ENCODE peak calls at places on chromosomes 3 and 15, in ten cellular contexts. B is HFF-Myc; H is AG04450; T is esophagus squamous epithelium; L is coronary artery; K is neural progenitor cell; P is CD8-positive, alpha-beta memory T cell; F is uterus; W is IMR-90; S is lower lobe of right lung. G is an unnamed sample.

GRCh38 chr3:64022451-64023186 is 675 bp downstream of the PSMD6 start:
- DNase-seq in B (no peak), H (no peak), T (no peak), L (no peak), K (no peak), P (peak), F (no peak), W (no peak), S (no peak), G (peak)

GRCh38 chr15:37764733-37765191 is 169.7 kb upstream of the TMCO5A start:
- DNase-seq in B (peak), H (peak), T (no peak), L (no peak), K (peak), P (no peak), F (no peak), W (peak), S (no peak), G (peak)

GRCh38 chr3:15315003-15315402 is 17.4 kb downstream of the SH3BP5 start:
- DNase-seq in B (no peak), H (no peak), T (no peak), L (no peak), K (no peak), P (no peak), F (no peak), W (no peak), S (no peak), G (no peak)

GRCh38 chr3:121269389-121269788 is 276.4 kb downstream of the POLQ start:
- DNase-seq in B (no peak), H (no peak), T (no peak), L (no peak), K (no peak), P (no peak), F (no peak), W (no peak), S (no peak), G (no peak)

GRCh38 chr3:108524547-108524946 is 14.2 kb upstream of the MYH15 start:
- DNase-seq in B (peak), H (no peak), T (no peak), L (no peak), K (peak), P (no peak), F (no peak), W (peak), S (no peak), G (no peak)

GRCh38 chr3:16441306-16441898 is 72.1 kb downstream of the RFTN1 start:
- DNase-seq in B (no peak), H (no peak), T (no peak), L (no peak), K (no peak), P (no peak), F (no peak), W (peak), S (no peak), G (no peak)

GRCh38 chr15:69415381-69415780 is 1.2 kb downstream of the KIF23 start:
- DNase-seq in B (no peak), H (no peak), T (no peak), L (no peak), K (no peak), P (no peak), F (no peak), W (peak), S (no peak), G (no peak)

GRCh38 chr15:33074942-33075341 is 119.6 kb downstream of the FMN1 start:
- DNase-seq in B (no peak), H (no peak), T (no peak), L (no peak), K (no peak), P (no peak), F (no peak), W (no peak), S (no peak), G (peak)

GRCh38 chr3:184172681-184173373 is 1.8 kb upstream of the AP2M1 start:
- DNase-seq in B (no peak), H (no peak), T (no peak), L (no peak), K (no peak), P (no peak), F (no peak), W (peak), S (no peak), G (peak)

GRCh38 chr15:65827065-65827464 is 35.0 kb upstream of the DENND4A start:
- DNase-seq in B (no peak), H (no peak), T (no peak), L (no peak), K (peak), P (no peak), F (no peak), W (no peak), S (no peak), G (peak)

GRCh38 chr3:131547585-131547984 is 44.8 kb upstream of the MRPL3 start:
- DNase-seq in B (no peak), H (no peak), T (no peak), L (no peak), K (no peak), P (no peak), F (no peak), W (no peak), S (no peak), G (no peak)

GRCh38 chr3:140537075-140537474 is 140.8 kb upstream of the TRIM42 start:
- DNase-seq in B (no peak), H (no peak), T (no peak), L (no peak), K (no peak), P (no peak), F (no peak), W (no peak), S (no peak), G (no peak)

GRCh38 chr3:110341047-110341446 is 730.6 kb upstream of the NECTIN3 start:
- DNase-seq in B (no peak), H (no peak), T (no peak), L (no peak), K (no peak), P (no peak), F (no peak), W (peak), S (no peak), G (peak)

GRCh38 chr3:101195951-101196713 is 124.2 kb downstream of the IMPG2 start:
- DNase-seq in B (no peak), H (no peak), T (no peak), L (no peak), K (peak), P (no peak), F (no peak), W (peak), S (no peak), G (peak)

GRCh38 chr15:35293353-35294130 is 208.4 kb upstream of the NANOGP8 start:
- DNase-seq in B (no peak), H (no peak), T (no peak), L (no peak), K (no peak), P (no peak), F (no peak), W (peak), S (no peak), G (peak)

GRCh38 chr15:45114076-45114750 is at the start of the genes DUOX2 and DUOXA2:
- DNase-seq in B (no peak), H (no peak), T (no peak), L (no peak), K (peak), P (peak), F (no peak), W (no peak), S (no peak), G (no peak)

GRCh38 chr3:134799393-134799792 is 4.3 kb downstream of the EPHB1 start:
- DNase-seq in B (no peak), H (no peak), T (no peak), L (peak), K (no peak), P (no peak), F (no peak), W (peak), S (no peak), G (no peak)

GRCh38 chr15:58147151-58147550 is 9.0 kb downstream of the AQP9 start:
- DNase-seq in B (no peak), H (no peak), T (no peak), L (no peak), K (no peak), P (no peak), F (no peak), W (no peak), S (no peak), G (no peak)

GRCh38 chr15:70625438-70625837 is 137.9 kb downstream of the UACA start:
- DNase-seq in B (no peak), H (no peak), T (no peak), L (no peak), K (no peak), P (no peak), F (no peak), W (no peak), S (no peak), G (no peak)

GRCh38 chr3:155370198-155370597 is 76.7 kb upstream of the STRIT1 start:
- DNase-seq in B (no peak), H (no peak), T (no peak), L (no peak), K (no peak), P (no peak), F (no peak), W (no peak), S (no peak), G (no peak)

GRCh38 chr3:185070491-185071335 is 82.1 kb downstream of the C3orf70 start:
- DNase-seq in B (no peak), H (no peak), T (no peak), L (no peak), K (peak), P (no peak), F (no peak), W (peak), S (no peak), G (peak)

DNA sequence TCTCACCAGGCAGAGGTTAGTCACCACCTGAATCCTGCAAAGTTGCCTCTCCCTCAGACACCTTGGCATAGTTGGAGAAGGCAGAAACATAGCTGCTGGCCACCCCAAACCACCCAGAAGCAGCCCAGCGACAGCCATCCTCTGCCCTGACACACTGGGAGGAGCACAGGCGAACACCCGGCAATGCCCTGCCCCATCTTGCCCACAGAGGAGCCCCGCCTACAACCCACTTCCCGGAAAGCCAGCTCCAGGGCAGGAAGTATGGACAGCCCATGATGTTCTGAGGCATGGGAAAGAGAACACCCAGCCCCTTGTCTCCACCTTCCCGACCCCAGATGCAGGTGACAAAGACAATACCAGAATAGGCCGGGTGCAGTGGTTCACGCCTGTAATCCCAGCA is 12.6 kb upstream of the SHISA5 start:
- DNase-seq in B (no peak), H (no peak), T (no peak), L (no peak), K (no peak), P (no peak), F (no peak), W (no peak), S (no peak), G (no peak)
- H3K4me3 ChIP-seq in B (no peak), H (no peak), T (no peak), L (no peak), K (no peak), P (peak), F (no peak), W (no peak), S (no peak), G (no peak)

GRCh38 chr3:197295871-197296270 is 2.5 kb downstream of the DLG1 start:
- DNase-seq in B (no peak), H (no peak), T (no peak), L (no peak), K (no peak), P (no peak), F (no peak), W (no peak), S (no peak), G (no peak)
- H3K4me3 ChIP-seq in B (peak), H (peak), T (peak), L (no peak), K (peak), P (no peak), F (no peak), W (no peak), S (no peak), G (peak)

GRCh38 chr3:172522871-172523818 is at the start of gene TNFSF10:
- DNase-seq in B (no peak), H (no peak), T (peak), L (no peak), K (peak), P (peak), F (peak), W (peak), S (peak), G (peak)
- H3K4me3 ChIP-seq in B (no peak), H (peak), T (peak), L (peak), K (no peak), P (peak), F (peak), W (no peak), S (peak), G (peak)

GRCh38 chr3:66485291-66485968 is 15.4 kb downstream of the LRIG1 start:
- DNase-seq in B (peak), H (peak), T (peak), L (peak), K (no peak), P (no peak), F (no peak), W (peak), S (no peak), G (peak)

GRCh38 chr3:66487475-66487874 is 13.3 kb downstream of the LRIG1 start:
- DNase-seq in B (no peak), H (no peak), T (no peak), L (no peak), K (no peak), P (no peak), F (no peak), W (peak), S (no peak), G (peak)

GRCh38 chr3:66488492-66488891 is 12.3 kb downstream of the LRIG1 start:
- DNase-seq in B (no peak), H (no peak), T (no peak), L (no peak), K (no peak), P (no peak), F (no peak), W (no peak), S (no peak), G (no peak)

GRCh38 chr3:66486187-66486586 is 14.6 kb downstream of the LRIG1 start:
- DNase-seq in B (no peak), H (no peak), T (no peak), L (no peak), K (no peak), P (no peak), F (no peak), W (peak), S (no peak), G (no peak)

DNA sequence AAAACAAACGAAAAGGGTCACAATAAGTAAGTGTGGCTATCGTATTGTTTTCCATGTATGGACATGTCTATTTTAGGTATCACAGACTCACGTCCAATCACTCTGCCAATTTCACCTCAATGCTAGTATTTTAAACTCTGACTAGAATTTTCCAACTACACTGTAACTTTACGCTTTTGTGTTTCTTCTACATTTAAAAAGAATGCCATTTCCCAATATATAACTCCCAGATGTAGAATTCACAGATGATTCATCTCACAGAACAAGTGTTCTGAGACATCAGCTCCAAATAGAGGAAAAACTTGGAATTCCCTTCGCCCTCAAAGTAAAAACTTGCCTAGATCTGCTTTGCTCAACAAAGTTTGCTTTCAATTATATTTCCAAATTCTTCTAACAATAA is 14.2 kb downstream of the LRIG1 start:
- DNase-seq in B (no peak), H (peak), T (no peak), L (no peak), K (no peak), P (no peak), F (no peak), W (peak), S (no peak), G (peak)
- H3K4me3 ChIP-seq in B (no peak), H (no peak), T (no peak), L (peak), K (no peak), P (no peak), F (no peak), W (no peak), S (no peak), G (no peak)

GRCh38 chr3:188299068-188299467 is 145.1 kb downstream of the LPP start:
- DNase-seq in B (no peak), H (no peak), T (no peak), L (no peak), K (no peak), P (no peak), F (no peak), W (no peak), S (no peak), G (no peak)

GRCh38 chr3:188294823-188295487 is 141.0 kb downstream of the LPP start:
- DNase-seq in B (peak), H (peak), T (no peak), L (no peak), K (no peak), P (no peak), F (no peak), W (peak), S (no peak), G (peak)

GRCh38 chr3:188298585-188298984 is 144.6 kb downstream of the LPP start:
- DNase-seq in B (no peak), H (no peak), T (no peak), L (no peak), K (peak), P (no peak), F (no peak), W (no peak), S (no peak), G (no peak)

GRCh38 chr3:188295876-188296275 is 141.9 kb downstream of the LPP start:
- DNase-seq in B (no peak), H (no peak), T (no peak), L (no peak), K (no peak), P (no peak), F (no peak), W (no peak), S (no peak), G (peak)

GRCh38 chr3:188296761-188297689 is 143.1 kb downstream of the LPP start:
- DNase-seq in B (no peak), H (no peak), T (no peak), L (no peak), K (no peak), P (no peak), F (peak), W (peak), S (no peak), G (peak)
- H3K4me3 ChIP-seq in B (no peak), H (no peak), T (no peak), L (peak), K (no peak), P (no peak), F (no peak), W (no peak), S (no peak), G (no peak)

GRCh38 chr15:25437751-25438600 is 848 bp downstream of the UBE3A start:
- DNase-seq in B (no peak), H (no peak), T (no peak), L (peak), K (peak), P (peak), F (peak), W (peak), S (peak), G (peak)

GRCh38 chr15:25439456-25439836 is 622 bp upstream of the UBE3A start:
- DNase-seq in B (no peak), H (no peak), T (no peak), L (no peak), K (no peak), P (no peak), F (no peak), W (peak), S (no peak), G (peak)

GRCh38 chr15:25438601-25439455 is at the start of gene UBE3A:
- DNase-seq in B (peak), H (peak), T (peak), L (peak), K (peak), P (peak), F (peak), W (peak), S (peak), G (peak)

GRCh38 chr15:25435474-25436243 is 3.2 kb downstream of the UBE3A start:
- DNase-seq in B (no peak), H (no peak), T (no peak), L (no peak), K (no peak), P (no peak), F (no peak), W (peak), S (no peak), G (no peak)

DNA sequence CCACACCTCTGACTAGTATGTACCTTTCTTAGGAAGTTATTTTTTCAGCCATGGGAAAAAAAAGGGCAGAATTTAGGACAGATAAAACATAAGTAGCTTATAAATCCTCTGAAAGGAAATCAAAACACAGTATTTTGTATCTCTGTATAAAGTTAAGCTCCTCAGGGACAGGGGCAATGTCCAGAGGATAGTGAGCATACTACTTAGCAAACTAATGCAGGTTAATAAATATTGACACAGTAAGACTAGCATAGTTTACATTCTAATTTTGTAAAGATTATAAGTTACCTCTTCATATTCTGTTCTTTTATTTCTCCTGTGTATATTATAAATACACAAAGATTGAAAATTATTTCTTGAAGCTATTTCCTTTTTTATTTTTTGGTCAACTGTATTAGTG is 2.1 kb downstream of the UBE3A start:
- DNase-seq in B (no peak), H (no peak), T (no peak), L (no peak), K (no peak), P (no peak), F (no peak), W (no peak), S (no peak), G (no peak)
- H3K4me3 ChIP-seq in B (peak), H (peak), T (no peak), L (peak), K (peak), P (no peak), F (peak), W (no peak), S (peak), G (peak)

DNA sequence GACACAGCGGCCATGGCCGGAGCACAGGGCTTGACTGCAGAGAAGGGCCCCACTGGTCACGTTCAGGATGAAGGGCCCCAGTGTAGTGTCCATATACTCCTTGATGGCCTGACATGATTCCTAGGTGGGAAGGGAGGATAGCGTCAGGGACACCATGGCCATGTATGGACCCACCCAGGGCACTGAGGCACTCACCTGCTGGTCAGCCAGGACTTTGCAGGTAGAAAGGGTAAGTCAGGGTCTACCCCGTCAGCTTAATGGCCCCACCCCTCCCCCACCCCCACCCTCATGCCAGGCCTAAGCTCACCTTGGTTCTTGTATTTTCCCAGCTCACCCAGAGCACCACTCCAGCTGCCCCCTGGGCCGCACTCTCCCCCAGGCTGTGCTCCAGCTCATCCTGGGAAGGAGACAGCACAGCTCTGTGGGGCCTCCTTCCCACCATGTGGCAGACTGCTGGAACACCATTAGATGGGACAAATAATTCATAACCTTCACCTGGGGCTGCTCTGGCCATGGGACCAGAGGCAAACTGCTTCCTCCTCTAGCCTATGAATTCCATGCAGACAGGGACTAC is 1.6 kb upstream of the HYAL3 start:
- DNase-seq in B (no peak), H (no peak), T (no peak), L (peak), K (peak), P (no peak), F (no peak), W (no peak), S (no peak), G (no peak)
- H3K4me3 ChIP-seq in B (no peak), H (no peak), T (no peak), L (peak), K (no peak), P (no peak), F (no peak), W (no peak), S (peak), G (no peak)